ENCODE peak calls at places on chromosomes 16 and 17, in eight cellular contexts. O is AG04450, A is Panc1, G is cardiac muscle cell, U is GM10248, M is RWPE1, D is H1, K is Calu3. L is an unnamed sample.

GRCh38 chr16:66306366-66307150 is 59.9 kb upstream of the CDH5 start:
- DNase-seq in O (no peak), A (no peak), G (no peak), U (no peak), M (no peak), D (no peak), K (no peak), L (no peak)

GRCh38 chr17:4901648-4902344 is 1.1 kb downstream of the CHRNE start:
- DNase-seq in O (no peak), A (no peak), G (no peak), U (peak), M (no peak), D (no peak), K (no peak), L (no peak)

GRCh38 chr16:57883480-57883879 is 81.2 kb upstream of the KIFC3 start:
- DNase-seq in O (no peak), A (no peak), G (no peak), U (no peak), M (no peak), D (no peak), K (no peak), L (no peak)

GRCh38 chr17:75552847-75553552 is 27.5 kb downstream of the LLGL2 start:
- DNase-seq in O (no peak), A (no peak), G (peak), U (no peak), M (no peak), D (no peak), K (no peak), L (no peak)

GRCh38 chr17:78000351-78000750 is 41.8 kb downstream of the TNRC6C start:
- DNase-seq in O (no peak), A (no peak), G (peak), U (no peak), M (no peak), D (no peak), K (no peak), L (no peak)

GRCh38 chr16:85757341-85757822 is 6.5 kb upstream of the C16orf74 start:
- DNase-seq in O (peak), A (no peak), G (no peak), U (no peak), M (no peak), D (no peak), K (no peak), L (peak)

GRCh38 chr17:362721-363120 is 10.1 kb upstream of the RPH3AL start:
- DNase-seq in O (no peak), A (no peak), G (no peak), U (no peak), M (no peak), D (no peak), K (no peak), L (no peak)

GRCh38 chr16:89322381-89323119 is 105.0 kb downstream of the ZNF778 start:
- DNase-seq in O (peak), A (no peak), G (peak), U (no peak), M (no peak), D (no peak), K (no peak), L (peak)

GRCh38 chr17:29793501-29793900 is 136.5 kb downstream of the SSH2 start:
- DNase-seq in O (no peak), A (no peak), G (no peak), U (no peak), M (no peak), D (no peak), K (no peak), L (no peak)

GRCh38 chr17:45403906-45404490 is 28.7 kb downstream of the ARHGAP27 start:
- DNase-seq in O (no peak), A (no peak), G (no peak), U (no peak), M (no peak), D (no peak), K (no peak), L (no peak)

GRCh38 chr17:55549140-55549539 is 37.9 kb upstream of the SMIM36 start:
- DNase-seq in O (no peak), A (no peak), G (peak), U (no peak), M (no peak), D (no peak), K (peak), L (peak)

GRCh38 chr17:12643812-12644211 is 21.9 kb upstream of the MYOCD start:
- DNase-seq in O (no peak), A (no peak), G (no peak), U (no peak), M (no peak), D (no peak), K (no peak), L (no peak)

GRCh38 chr17:48052956-48053757 is 5.0 kb downstream of the NFE2L1 start:
- DNase-seq in O (no peak), A (no peak), G (peak), U (no peak), M (no peak), D (no peak), K (peak), L (peak)

GRCh38 chr17:77318491-77319210 is 177.9 kb downstream of the SEC14L1 start:
- DNase-seq in O (no peak), A (no peak), G (peak), U (no peak), M (no peak), D (no peak), K (no peak), L (peak)

GRCh38 chr17:38761612-38762011 is 9.1 kb downstream of the PSMB3 start:
- DNase-seq in O (no peak), A (no peak), G (peak), U (no peak), M (no peak), D (peak), K (peak), L (peak)

GRCh38 chr16:8958344-8958808 is 5.3 kb downstream of the USP7 start:
- DNase-seq in O (no peak), A (no peak), G (peak), U (no peak), M (no peak), D (no peak), K (no peak), L (no peak)

GRCh38 chr17:15883617-15884111 is 61.3 kb upstream of the ADORA2B start:
- DNase-seq in O (peak), A (peak), G (peak), U (no peak), M (peak), D (no peak), K (no peak), L (peak)

GRCh38 chr17:61139219-61139618 is 260.4 kb upstream of the TBX2 start:
- DNase-seq in O (peak), A (no peak), G (peak), U (peak), M (no peak), D (no peak), K (no peak), L (peak)

GRCh38 chr17:65850486-65850885 is 289.0 kb upstream of the AXIN2 start:
- DNase-seq in O (no peak), A (no peak), G (peak), U (peak), M (no peak), D (no peak), K (no peak), L (peak)

GRCh38 chr17:18002171-18002570 is 29.5 kb downstream of the DRC3 start:
- DNase-seq in O (no peak), A (no peak), G (peak), U (no peak), M (no peak), D (no peak), K (no peak), L (no peak)

GRCh38 chr17:29566473-29567361 is at the start of gene ABHD15:
- DNase-seq in O (no peak), A (no peak), G (peak), U (peak), M (peak), D (peak), K (peak), L (peak)

GRCh38 chr16:65745-66144 is 6.7 kb downstream of the RHBDF1 start:
- DNase-seq in O (no peak), A (peak), G (peak), U (peak), M (peak), D (peak), K (peak), L (peak)

GRCh38 chr16:30075503-30076275 is at the start of gene PPP4C:
- DNase-seq in O (peak), A (no peak), G (peak), U (peak), M (peak), D (peak), K (peak), L (peak)
- TF ChIP-seq CTCF in O (peak), A (no peak), G (peak), U (no peak), M (no peak), D (no peak), K (no peak), L (no peak)

GRCh38 chr16:81523387-81524115 is 78.9 kb downstream of the CMIP start:
- DNase-seq in O (peak), A (peak), G (peak), U (no peak), M (peak), D (no peak), K (peak), L (peak)
- TF ChIP-seq CTCF in O (no peak), A (no peak), G (no peak), U (no peak), M (no peak), D (no peak), K (no peak), L (no peak)

DNA sequence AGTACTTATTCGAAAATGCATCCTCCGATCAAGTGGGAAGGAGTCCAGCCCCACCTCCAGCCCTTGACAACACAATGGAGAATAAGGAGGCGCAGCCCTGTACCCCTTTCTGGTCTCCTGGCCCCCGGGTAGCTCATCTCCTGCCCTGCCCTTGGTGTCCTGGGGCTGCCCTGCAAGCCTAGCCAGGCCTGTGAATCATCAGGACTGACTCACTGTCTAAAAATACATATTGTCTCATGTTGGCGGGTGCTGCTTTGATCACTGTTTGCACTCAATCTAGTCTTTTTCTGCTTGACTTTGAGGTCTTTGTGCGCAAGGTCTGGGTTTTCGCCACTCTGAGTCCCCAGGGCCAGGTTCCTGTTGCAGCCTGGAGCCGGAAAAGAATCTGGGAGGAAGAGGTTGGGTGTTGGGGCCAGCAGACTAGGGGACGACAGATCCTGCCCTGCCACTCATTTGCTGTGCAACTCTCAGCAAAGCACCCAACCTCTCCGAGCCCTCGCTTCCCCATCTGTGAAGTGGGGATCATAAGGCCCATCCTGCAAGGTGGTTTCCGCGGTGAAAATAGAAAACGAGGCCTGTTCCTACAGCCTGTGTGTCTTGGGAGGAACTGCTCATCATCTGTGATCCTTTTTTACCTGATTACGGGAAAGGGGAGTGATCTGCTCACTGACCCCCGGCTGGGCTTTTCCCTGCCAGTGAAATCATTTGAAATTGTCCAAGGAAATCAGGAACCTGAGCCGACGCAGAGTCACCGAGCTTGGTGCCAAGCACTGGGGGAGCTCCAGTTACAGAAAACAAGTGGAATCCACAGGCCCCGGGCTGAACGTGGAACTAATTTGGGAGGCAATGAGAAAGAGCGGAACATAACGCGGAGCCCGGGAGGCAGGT is 230.4 kb downstream of the PARN start:
- DNase-seq in O (no peak), A (peak), G (peak), U (no peak), M (peak), D (no peak), K (peak), L (peak)
- TF ChIP-seq CTCF in O (no peak), A (no peak), G (no peak), U (no peak), M (no peak), D (no peak), K (no peak), L (no peak)

GRCh38 chr16:84340305-84341040 is 27.9 kb upstream of the ATP2C2 start:
- DNase-seq in O (no peak), A (no peak), G (peak), U (no peak), M (peak), D (no peak), K (peak), L (peak)
- TF ChIP-seq CTCF in O (no peak), A (no peak), G (no peak), U (no peak), M (no peak), D (no peak), K (no peak), L (no peak)

GRCh38 chr17:67606896-67607604 is 110.7 kb upstream of the NOL11 start:
- DNase-seq in O (no peak), A (no peak), G (peak), U (no peak), M (no peak), D (no peak), K (no peak), L (no peak)
- TF ChIP-seq CTCF in O (no peak), A (no peak), G (no peak), U (no peak), M (no peak), D (peak), K (no peak), L (no peak)

GRCh38 chr17:49836111-49837030 is 11.5 kb downstream of the TAC4 start:
- DNase-seq in O (no peak), A (no peak), G (peak), U (no peak), M (no peak), D (no peak), K (peak), L (no peak)

GRCh38 chr17:49843774-49844350 is 4.0 kb downstream of the TAC4 start:
- DNase-seq in O (no peak), A (no peak), G (no peak), U (no peak), M (no peak), D (peak), K (peak), L (peak)

GRCh38 chr17:49845210-49845782 is 2.6 kb downstream of the TAC4 start:
- DNase-seq in O (no peak), A (no peak), G (peak), U (no peak), M (no peak), D (no peak), K (no peak), L (no peak)

GRCh38 chr17:49842846-49843245 is 5.0 kb downstream of the TAC4 start:
- DNase-seq in O (no peak), A (no peak), G (no peak), U (no peak), M (no peak), D (no peak), K (no peak), L (no peak)

GRCh38 chr17:49841548-49841947 is 6.3 kb downstream of the TAC4 start:
- DNase-seq in O (no peak), A (no peak), G (no peak), U (no peak), M (no peak), D (no peak), K (no peak), L (no peak)
- TF ChIP-seq CTCF in O (no peak), A (no peak), G (peak), U (no peak), M (no peak), D (peak), K (no peak), L (no peak)

L was measured in MCF 10A.